ENCODE peak calls at places on chromosomes 16 and 17, in six cellular contexts. Y is adrenal gland; C is pancreas; F is foreskin fibroblast; U is brain microvascular endothelial cell; A is CD8-positive, alpha-beta T cell. I is an unnamed sample.

GRCh38 chr17:41406205-41406604 is 8.8 kb upstream of the KRT31 start:
- DNase-seq in Y (no peak), C (no peak), F (no peak), U (no peak), A (no peak), I (no peak)

GRCh38 chr17:63514477-63514876 is 8.7 kb upstream of the KCNH6 start:
- DNase-seq in Y (no peak), C (no peak), F (no peak), U (no peak), A (no peak), I (no peak)

GRCh38 chr17:42660692-42661345 is 1.7 kb downstream of the TUBG2 start:
- DNase-seq in Y (peak; percentile 48), C (no peak), F (peak; percentile 74), U (no peak), A (no peak), I (no peak)

GRCh38 chr16:22077700-22078313 is 14.5 kb upstream of the VWA3A start:
- DNase-seq in Y (peak; percentile 78), C (no peak), F (peak; percentile 48), U (peak; percentile 71), A (peak; percentile 76), I (peak; percentile 41)

GRCh38 chr16:11099672-11100195 is 155.4 kb downstream of the CLEC16A start:
- DNase-seq in Y (no peak), C (no peak), F (no peak), U (no peak), A (no peak), I (no peak)

GRCh38 chr16:81413245-81413990 is 31.2 kb upstream of the CMIP start:
- DNase-seq in Y (no peak), C (no peak), F (no peak), U (no peak), A (no peak), I (no peak)

GRCh38 chr16:25210758-25211157 is 6.0 kb upstream of the AQP8 start:
- DNase-seq in Y (no peak), C (no peak), F (peak; percentile 38), U (peak; percentile 82), A (no peak), I (peak; percentile 56)

GRCh38 chr16:3977376-3977775 is 96.9 kb upstream of the CREBBP start:
- DNase-seq in Y (no peak), C (peak; percentile 47), F (no peak), U (no peak), A (no peak), I (no peak)

GRCh38 chr16:73018796-73019455 is 29.0 kb downstream of the ZFHX3 start:
- DNase-seq in Y (peak; percentile 66), C (no peak), F (no peak), U (no peak), A (no peak), I (no peak)

GRCh38 chr16:29664133-29664912 is 1.3 kb downstream of the SPN start:
- DNase-seq in Y (peak; percentile 31), C (peak; percentile 60), F (no peak), U (no peak), A (peak; percentile 50), I (no peak)

GRCh38 chr17:47800686-47801085 is 20.9 kb downstream of the OSBPL7 start:
- DNase-seq in Y (no peak), C (peak; percentile 46), F (no peak), U (no peak), A (no peak), I (no peak)

DNA sequence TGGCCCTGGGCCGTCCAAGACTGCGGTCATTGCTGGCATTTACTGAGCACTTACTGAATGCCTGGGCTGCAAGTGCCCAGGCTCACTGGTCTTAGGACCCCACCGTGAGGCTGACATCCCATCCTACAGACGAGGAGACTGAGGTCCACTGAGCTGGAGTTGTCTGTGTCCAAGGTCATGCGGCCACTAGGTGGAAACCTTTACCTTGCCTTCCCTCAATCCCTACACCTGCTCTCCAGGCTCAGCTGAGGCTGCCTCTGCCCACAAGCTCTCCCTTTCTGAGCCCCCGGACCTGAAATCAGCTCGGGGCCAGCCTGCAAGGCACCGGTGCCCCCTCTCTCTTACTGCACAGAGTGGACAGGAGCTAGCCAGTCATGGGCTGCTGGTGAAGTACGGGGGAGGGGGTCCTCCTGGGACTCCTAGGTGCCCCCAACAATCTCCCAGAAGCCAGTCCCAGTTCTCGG is 1.5 kb downstream of the CASKIN1 start:
- DNase-seq in Y (no peak), C (no peak), F (no peak), U (peak; percentile 12), A (peak; percentile 56), I (no peak)
- H3K4me3 ChIP-seq in Y (no peak overlapping the region), C (no peak overlapping the region), F (no peak overlapping the region), U (no peak overlapping the region), A (no peak overlapping the region), I (no peak overlapping the region)

GRCh38 chr16:84182680-84183571 is 3.9 kb downstream of the TAF1C start:
- DNase-seq in Y (no peak), C (peak; percentile 74), F (no peak), U (no peak), A (no peak), I (no peak)

GRCh38 chr16:84182104-84182503 is 4.8 kb downstream of the TAF1C start:
- DNase-seq in Y (no peak), C (peak; percentile 64), F (no peak), U (no peak), A (no peak), I (no peak)

GRCh38 chr16:84183572-84183875 is 3.3 kb downstream of the TAF1C start:
- DNase-seq in Y (no peak), C (no peak), F (no peak), U (no peak), A (no peak), I (no peak)

GRCh38 chr16:84184775-84185174 is 2.1 kb downstream of the TAF1C start:
- DNase-seq in Y (peak; percentile 50), C (no peak), F (no peak), U (no peak), A (no peak), I (no peak)

DNA sequence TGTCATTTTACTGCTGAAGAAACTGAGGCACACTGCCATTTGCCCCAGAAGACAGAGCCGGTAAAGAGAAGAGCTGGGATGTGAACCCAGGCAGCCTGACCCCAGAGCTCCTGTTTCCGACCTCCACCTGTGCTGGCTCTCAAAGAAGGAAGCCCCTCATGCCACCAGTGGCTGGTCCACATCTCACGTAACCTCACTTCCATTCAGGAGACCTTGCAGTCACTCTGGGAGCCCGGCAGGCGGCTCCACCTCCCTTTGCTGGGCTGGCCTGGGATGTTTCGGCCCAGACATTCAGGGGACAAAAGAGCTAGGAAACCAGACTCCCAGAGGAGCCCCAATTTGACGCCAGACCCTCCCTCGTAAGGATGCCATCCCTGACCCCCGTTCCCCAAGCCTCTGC is 2.9 kb downstream of the TAF1C start:
- DNase-seq in Y (no peak), C (no peak), F (no peak), U (no peak), A (no peak), I (no peak)
- TF ChIP-seq CTCF in Y (peak; percentile 22), C (no peak), F (no peak), U (no peak), A (no peak), I (no peak)

DNA sequence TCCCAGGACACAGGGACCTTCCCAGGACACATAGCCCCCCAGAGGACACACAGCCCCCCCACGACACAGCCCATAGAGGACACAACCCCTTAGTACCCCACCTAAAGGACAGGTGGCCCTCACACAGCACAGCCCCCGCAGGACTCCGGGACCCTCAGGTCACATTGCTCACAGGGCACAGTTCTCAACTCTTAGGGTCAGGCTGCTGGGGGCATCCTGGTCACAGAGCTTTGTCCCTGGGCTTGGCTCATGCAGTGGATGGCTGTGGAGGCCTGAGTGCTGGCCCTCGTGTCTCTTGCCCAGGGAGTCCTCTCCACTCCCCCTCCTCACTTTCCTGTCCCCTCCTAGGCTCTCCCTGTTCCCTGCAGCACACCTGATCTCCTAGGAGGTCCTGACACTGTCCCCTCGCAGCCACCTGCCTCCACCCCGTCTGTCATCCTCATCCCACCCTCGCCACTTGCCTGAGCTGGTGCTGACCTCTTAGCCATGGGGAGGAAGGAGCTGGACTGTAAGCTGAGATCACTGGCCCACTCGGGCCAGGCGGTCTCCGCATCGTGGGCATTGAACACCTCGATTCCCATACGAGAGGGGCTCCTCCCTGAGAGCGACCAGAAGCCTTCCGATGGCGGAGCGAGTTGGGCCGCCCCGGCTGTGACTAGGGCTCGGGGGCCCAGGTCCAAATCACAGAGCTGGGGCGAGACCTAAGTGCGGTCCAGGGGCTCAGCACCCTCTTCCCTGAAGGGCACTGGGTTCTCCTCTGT is 1.4 kb upstream of the WDR45B start:
- DNase-seq in Y (no peak), C (peak; percentile 78), F (no peak), U (no peak), A (no peak), I (no peak)
- H3K4me3 ChIP-seq in Y (no peak overlapping the region), C (no peak overlapping the region), F (no peak overlapping the region), U (no peak overlapping the region), A (no peak overlapping the region), I (no peak overlapping the region)

GRCh38 chr17:57401556-57402488 is 145.5 kb downstream of the MSI2 start:
- DNase-seq in Y (no peak), C (no peak), F (no peak), U (no peak), A (no peak), I (no peak)
- TF ChIP-seq CTCF in Y (no peak), C (no peak), F (no peak), U (peak; percentile 20), A (no peak), I (no peak)

DNA sequence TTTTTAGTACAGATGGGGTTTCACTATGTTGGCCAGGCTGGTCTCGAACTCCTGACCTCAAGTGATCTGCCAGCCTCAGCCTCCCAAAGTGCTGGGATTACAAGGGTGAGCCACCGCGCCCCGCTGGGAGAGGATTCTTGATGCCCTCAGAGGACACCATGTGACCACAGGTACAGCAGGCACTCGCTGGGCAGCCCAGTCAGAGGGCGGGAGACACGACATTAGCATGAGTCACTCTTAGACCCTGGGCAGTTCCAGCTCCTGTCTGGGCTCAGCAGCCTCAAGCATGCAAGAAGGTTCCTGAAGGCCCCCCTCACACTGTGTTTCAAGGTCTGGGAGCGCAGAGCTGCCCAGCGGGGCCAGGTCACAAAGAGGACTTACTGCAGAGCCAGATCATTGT is 11.9 kb downstream of the STAC2 start:
- DNase-seq in Y (peak; percentile 88), C (no peak), F (no peak), U (peak; percentile 33), A (no peak), I (no peak)
- H3K4me3 ChIP-seq in Y (no peak overlapping the region), C (no peak overlapping the region), F (no peak overlapping the region), U (no peak overlapping the region), A (no peak overlapping the region), I (no peak overlapping the region)

GRCh38 chr17:80647746-80648145 is 103.1 kb downstream of the RPTOR start:
- DNase-seq in Y (no peak), C (no peak), F (peak; percentile 88), U (peak; percentile 92), A (no peak), I (peak; percentile 59)

GRCh38 chr17:80649200-80649644 is 104.6 kb downstream of the RPTOR start:
- DNase-seq in Y (no peak), C (no peak), F (no peak), U (no peak), A (no peak), I (no peak)

GRCh38 chr17:80650339-80650672 is 105.7 kb downstream of the RPTOR start:
- DNase-seq in Y (no peak), C (no peak), F (no peak), U (no peak), A (no peak), I (no peak)

GRCh38 chr17:80650751-80651173 is 106.1 kb downstream of the RPTOR start:
- DNase-seq in Y (no peak), C (no peak), F (no peak), U (peak; percentile 22), A (no peak), I (no peak)

GRCh38 chr17:80649672-80650338 is 105.2 kb downstream of the RPTOR start:
- DNase-seq in Y (peak; percentile 64), C (no peak), F (peak; percentile 94), U (peak; percentile 92), A (peak; percentile 54), I (peak; percentile 56)
- TF ChIP-seq CTCF in Y (peak; percentile 47), C (peak; percentile 8), F (peak; percentile 31), U (peak; percentile 86), A (peak; percentile 35), I (peak; percentile 64)

GRCh38 chr17:77254961-77255741 is 114.4 kb downstream of the SEC14L1 start:
- DNase-seq in Y (peak; percentile 70), C (peak; percentile 66), F (peak; percentile 91), U (peak; percentile 77), A (no peak), I (no peak)
- H3K4me3 ChIP-seq in Y (no peak overlapping the region), C (no peak overlapping the region), F (no peak overlapping the region), U (no peak overlapping the region), A (no peak overlapping the region), I (no peak overlapping the region)